ENCODE peak calls at places on chromosomes 2 and 18, in eight cellular contexts. One of them, this sample, is unnamed.
A peak's percentile ranks its signal among the peaks of the same experiment; 100 is the strongest.

GRCh38 chr2:151999058-151999457 is 99.8 kb downstream of the CACNB4 start:
- DNase-seq in psoas muscle: peak; percentile 59
- DNase-seq in T-helper 17 cell: no peak
- DNase-seq in pulmonary artery endothelial cell: no peak
- DNase-seq in progenitor cell of endocrine pancreas: peak; percentile 26
- DNase-seq in adrenal gland: peak; percentile 61
- DNase-seq in iPS-NIHi11: peak; percentile 85
- DNase-seq in fibroblast of the conjunctiva: no peak
- DNase-seq in this sample: no peak

GRCh38 chr2:140990416-140990815 is 1140.4 kb downstream of the LRP1B start:
- DNase-seq in iPS-NIHi11: no peak
- DNase-seq in fibroblast of the conjunctiva: peak; percentile 77
- DNase-seq in pulmonary artery endothelial cell: no peak
- DNase-seq in adrenal gland: no peak
- DNase-seq in T-helper 17 cell: no peak
- DNase-seq in psoas muscle: no peak
- DNase-seq in progenitor cell of endocrine pancreas: no peak
- DNase-seq in this sample: no peak

GRCh38 chr18:24364177-24364576 is 33.4 kb downstream of the OSBPL1A start:
- DNase-seq in pulmonary artery endothelial cell: no peak
- DNase-seq in T-helper 17 cell: no peak
- DNase-seq in adrenal gland: no peak
- DNase-seq in fibroblast of the conjunctiva: no peak
- DNase-seq in progenitor cell of endocrine pancreas: no peak
- DNase-seq in iPS-NIHi11: peak; percentile 22
- DNase-seq in psoas muscle: no peak
- DNase-seq in this sample: no peak

GRCh38 chr18:24995738-24996137 is 356.2 kb downstream of the ZNF521 start:
- DNase-seq in pulmonary artery endothelial cell: no peak
- DNase-seq in fibroblast of the conjunctiva: no peak
- DNase-seq in psoas muscle: no peak
- DNase-seq in adrenal gland: no peak
- DNase-seq in T-helper 17 cell: no peak
- DNase-seq in progenitor cell of endocrine pancreas: no peak
- DNase-seq in iPS-NIHi11: no peak
- DNase-seq in this sample: no peak

GRCh38 chr2:54073796-54074195 is 41.6 kb upstream of the ACYP2 start:
- DNase-seq in fibroblast of the conjunctiva: no peak
- DNase-seq in T-helper 17 cell: no peak
- DNase-seq in psoas muscle: no peak
- DNase-seq in pulmonary artery endothelial cell: no peak
- DNase-seq in progenitor cell of endocrine pancreas: no peak
- DNase-seq in iPS-NIHi11: no peak
- DNase-seq in adrenal gland: no peak
- DNase-seq in this sample: no peak

GRCh38 chr2:105034170-105034569 is 3.7 kb upstream of the MRPS9 start:
- DNase-seq in progenitor cell of endocrine pancreas: no peak
- DNase-seq in adrenal gland: no peak
- DNase-seq in T-helper 17 cell: no peak
- DNase-seq in fibroblast of the conjunctiva: no peak
- DNase-seq in pulmonary artery endothelial cell: no peak
- DNase-seq in iPS-NIHi11: no peak
- DNase-seq in psoas muscle: no peak
- DNase-seq in this sample: no peak

GRCh38 chr2:205170399-205170798 is 511.9 kb upstream of the NRP2 start:
- DNase-seq in adrenal gland: no peak
- DNase-seq in iPS-NIHi11: no peak
- DNase-seq in progenitor cell of endocrine pancreas: no peak
- DNase-seq in psoas muscle: no peak
- DNase-seq in T-helper 17 cell: no peak
- DNase-seq in pulmonary artery endothelial cell: no peak
- DNase-seq in fibroblast of the conjunctiva: no peak
- DNase-seq in this sample: no peak

GRCh38 chr2:221443631-221444030 is 128.5 kb downstream of the EPHA4 start:
- DNase-seq in T-helper 17 cell: no peak
- DNase-seq in pulmonary artery endothelial cell: no peak
- DNase-seq in iPS-NIHi11: no peak
- DNase-seq in progenitor cell of endocrine pancreas: no peak
- DNase-seq in fibroblast of the conjunctiva: peak; percentile 30
- DNase-seq in adrenal gland: no peak
- DNase-seq in psoas muscle: no peak
- DNase-seq in this sample: no peak

GRCh38 chr2:226652388-226652787 is 147.2 kb downstream of the IRS1 start:
- DNase-seq in psoas muscle: no peak
- DNase-seq in pulmonary artery endothelial cell: no peak
- DNase-seq in adrenal gland: no peak
- DNase-seq in progenitor cell of endocrine pancreas: no peak
- DNase-seq in T-helper 17 cell: no peak
- DNase-seq in iPS-NIHi11: no peak
- DNase-seq in fibroblast of the conjunctiva: no peak
- DNase-seq in this sample: no peak

GRCh38 chr2:19288291-19288690 is 70.1 kb downstream of the OSR1 start:
- DNase-seq in fibroblast of the conjunctiva: no peak
- DNase-seq in adrenal gland: no peak
- DNase-seq in T-helper 17 cell: no peak
- DNase-seq in iPS-NIHi11: no peak
- DNase-seq in progenitor cell of endocrine pancreas: no peak
- DNase-seq in psoas muscle: no peak
- DNase-seq in pulmonary artery endothelial cell: no peak
- DNase-seq in this sample: no peak

GRCh38 chr2:184879671-184880070 is 281.3 kb downstream of the ZNF804A start:
- DNase-seq in adrenal gland: no peak
- DNase-seq in fibroblast of the conjunctiva: no peak
- DNase-seq in iPS-NIHi11: no peak
- DNase-seq in progenitor cell of endocrine pancreas: no peak
- DNase-seq in psoas muscle: no peak
- DNase-seq in pulmonary artery endothelial cell: no peak
- DNase-seq in T-helper 17 cell: no peak
- DNase-seq in this sample: no peak

GRCh38 chr18:8943900-8944870 is 158.3 kb upstream of the NDUFV2 start:
- DNase-seq in pulmonary artery endothelial cell: no peak
- DNase-seq in progenitor cell of endocrine pancreas: no peak
- DNase-seq in psoas muscle: no peak
- DNase-seq in iPS-NIHi11: no peak
- DNase-seq in adrenal gland: no peak
- DNase-seq in T-helper 17 cell: no peak
- DNase-seq in fibroblast of the conjunctiva: peak; percentile 27
- DNase-seq in this sample: no peak

GRCh38 chr2:14761118-14761517 is 128.6 kb downstream of the LRATD1 start:
- DNase-seq in adrenal gland: no peak
- DNase-seq in psoas muscle: no peak
- DNase-seq in progenitor cell of endocrine pancreas: no peak
- DNase-seq in fibroblast of the conjunctiva: no peak
- DNase-seq in iPS-NIHi11: no peak
- DNase-seq in pulmonary artery endothelial cell: no peak
- DNase-seq in T-helper 17 cell: no peak
- DNase-seq in this sample: no peak

GRCh38 chr2:73444202-73444601 is 58.6 kb downstream of the ALMS1 start:
- DNase-seq in iPS-NIHi11: no peak
- DNase-seq in psoas muscle: no peak
- DNase-seq in fibroblast of the conjunctiva: no peak
- DNase-seq in adrenal gland: no peak
- DNase-seq in progenitor cell of endocrine pancreas: no peak
- DNase-seq in pulmonary artery endothelial cell: no peak
- DNase-seq in T-helper 17 cell: no peak
- DNase-seq in this sample: no peak

GRCh38 chr2:198857246-198857645 is 600.5 kb downstream of the SATB2 start:
- DNase-seq in adrenal gland: no peak
- DNase-seq in fibroblast of the conjunctiva: no peak
- DNase-seq in psoas muscle: no peak
- DNase-seq in pulmonary artery endothelial cell: no peak
- DNase-seq in iPS-NIHi11: no peak
- DNase-seq in T-helper 17 cell: no peak
- DNase-seq in progenitor cell of endocrine pancreas: no peak
- DNase-seq in this sample: no peak

GRCh38 chr18:29154196-29154757 is 977.3 kb upstream of the CDH2 start:
- DNase-seq in fibroblast of the conjunctiva: no peak
- DNase-seq in T-helper 17 cell: no peak
- DNase-seq in psoas muscle: no peak
- DNase-seq in progenitor cell of endocrine pancreas: no peak
- DNase-seq in pulmonary artery endothelial cell: no peak
- DNase-seq in adrenal gland: no peak
- DNase-seq in iPS-NIHi11: no peak
- DNase-seq in this sample: no peak

GRCh38 chr2:52386433-52386832 is 1354.5 kb upstream of the NRXN1 start:
- DNase-seq in pulmonary artery endothelial cell: no peak
- DNase-seq in adrenal gland: no peak
- DNase-seq in iPS-NIHi11: no peak
- DNase-seq in fibroblast of the conjunctiva: no peak
- DNase-seq in progenitor cell of endocrine pancreas: no peak
- DNase-seq in T-helper 17 cell: no peak
- DNase-seq in psoas muscle: no peak
- DNase-seq in this sample: no peak

GRCh38 chr18:23134780-23135678 is at the start of gene CABLES1:
- DNase-seq in adrenal gland: peak; percentile 53
- DNase-seq in psoas muscle: peak; percentile 77
- DNase-seq in progenitor cell of endocrine pancreas: peak; percentile 56
- DNase-seq in iPS-NIHi11: peak; percentile 71
- DNase-seq in fibroblast of the conjunctiva: no peak
- DNase-seq in pulmonary artery endothelial cell: no peak
- DNase-seq in T-helper 17 cell: peak; percentile 18
- DNase-seq in this sample: peak; percentile 51

GRCh38 chr2:204544961-204545860 is at the start of gene PARD3B:
- DNase-seq in T-helper 17 cell: no peak
- DNase-seq in pulmonary artery endothelial cell: peak; percentile 20
- DNase-seq in fibroblast of the conjunctiva: no peak
- DNase-seq in iPS-NIHi11: peak; percentile 82
- DNase-seq in progenitor cell of endocrine pancreas: peak; percentile 53
- DNase-seq in psoas muscle: peak; percentile 78
- DNase-seq in adrenal gland: peak; percentile 61
- DNase-seq in this sample: peak; percentile 51

GRCh38 chr2:201929627-201930026 is 104.0 kb upstream of the FZD7 start:
- DNase-seq in adrenal gland: no peak
- DNase-seq in T-helper 17 cell: no peak
- DNase-seq in pulmonary artery endothelial cell: no peak
- DNase-seq in progenitor cell of endocrine pancreas: no peak
- DNase-seq in fibroblast of the conjunctiva: no peak
- DNase-seq in iPS-NIHi11: no peak
- DNase-seq in psoas muscle: no peak
- DNase-seq in this sample: no peak